ENCODE peak calls at places on chromosome 17, in seven cellular contexts. K is heart right ventricle, C is SK-N-SH, O is HCT116, W is astrocyte of the cerebellum, L is cardiac fibroblast, I is transverse colon. G is an unnamed sample.
A peak's percentile ranks its signal among the peaks of the same experiment; 100 is the strongest.

GRCh38 chr17:74442670-74443515 is 11.0 kb downstream of the GPRC5C start:
- DNase-seq in K (peak; percentile 93), C (peak; percentile 60), O (peak; percentile 89), W (no peak), L (peak; percentile 31), I (peak; percentile 91), G (no peak)

GRCh38 chr17:14471052-14471451 is 170.2 kb downstream of the HS3ST3B1 start:
- DNase-seq in K (no peak), C (no peak), O (no peak), W (no peak), L (peak; percentile 85), I (peak; percentile 11), G (peak; percentile 81)

GRCh38 chr17:3985800-3986199 is 21.6 kb upstream of the ATP2A3 start:
- DNase-seq in K (no peak), C (peak; percentile 16), O (no peak), W (no peak), L (no peak), I (no peak), G (no peak)

GRCh38 chr17:28057731-28058246 is 15.3 kb downstream of the NLK start:
- DNase-seq in K (no peak), C (no peak), O (no peak), W (no peak), L (peak; percentile 63), I (no peak), G (no peak)

GRCh38 chr17:37642706-37643105 is 540 bp downstream of the DDX52 start:
- DNase-seq in K (no peak), C (peak; percentile 19), O (no peak), W (no peak), L (peak; percentile 55), I (no peak), G (no peak)

GRCh38 chr17:1829189-1829578 is 518 bp downstream of the SMYD4 start:
- DNase-seq in K (no peak), C (no peak), O (no peak), W (no peak), L (peak; percentile 30), I (peak; percentile 38), G (no peak)

GRCh38 chr17:81390029-81390428 is 5.2 kb upstream of the BAHCC1 start:
- DNase-seq in K (no peak), C (no peak), O (no peak), W (no peak), L (no peak), I (no peak), G (no peak)

GRCh38 chr17:78957076-78957475 is 22.6 kb downstream of the LGALS3BP start:
- DNase-seq in K (no peak), C (no peak), O (no peak), W (peak; percentile 60), L (peak; percentile 57), I (no peak), G (no peak)

GRCh38 chr17:42072323-42073187 is 22.2 kb upstream of the C17orf113 start:
- DNase-seq in K (no peak), C (peak; percentile 83), O (no peak), W (no peak), L (no peak), I (no peak), G (no peak)

GRCh38 chr17:82300707-82301270 is 16.6 kb downstream of the CD7 start:
- DNase-seq in K (peak; percentile 72), C (peak; percentile 97), O (no peak), W (no peak), L (peak; percentile 45), I (peak; percentile 84), G (no peak)

GRCh38 chr17:13509561-13509960 is 92.2 kb downstream of the HS3ST3A1 start:
- DNase-seq in K (no peak), C (no peak), O (no peak), W (no peak), L (peak; percentile 39), I (no peak), G (no peak)

GRCh38 chr17:82962163-82962720 is 117.2 kb upstream of the METRNL start:
- DNase-seq in K (no peak), C (no peak), O (no peak), W (no peak), L (peak; percentile 24), I (no peak), G (no peak)

GRCh38 chr17:55324296-55324978 is 59.7 kb downstream of the HLF start:
- DNase-seq in K (no peak), C (no peak), O (no peak), W (no peak), L (no peak), I (no peak), G (no peak)
- TF ChIP-seq CTCF in K (no peak), C (no peak), O (no peak), W (no peak), L (no peak), I (no peak), G (no peak)

GRCh38 chr17:57554826-57555635 is 190.1 kb downstream of the CCDC182 start:
- DNase-seq in K (no peak), C (peak; percentile 35), O (no peak), W (no peak), L (no peak), I (no peak), G (no peak)
- H3K4me3 ChIP-seq in K (no peak overlapping the region), C (no peak overlapping the region), O (no peak overlapping the region), W (no peak overlapping the region), L (no peak overlapping the region), I (no peak overlapping the region), G (no peak overlapping the region)

DNA sequence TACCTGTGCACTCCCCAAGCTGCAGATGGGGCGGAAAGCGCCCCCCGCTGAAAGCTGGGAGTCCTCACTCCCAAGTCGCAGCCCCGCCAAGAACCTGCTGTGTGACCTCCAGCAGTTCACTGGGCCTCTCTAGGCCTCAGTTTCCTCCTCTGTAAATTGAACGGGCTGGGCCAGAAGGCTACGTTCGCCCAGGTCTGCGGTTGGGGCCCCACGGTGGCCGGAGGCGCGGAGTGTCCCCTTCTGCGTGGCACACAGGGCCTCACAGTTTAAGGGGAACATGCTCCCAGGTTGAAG is 628 bp downstream of the GALK1 start:
- DNase-seq in K (no peak), C (no peak), O (no peak), W (no peak), L (no peak), I (no peak), G (no peak)
- TF ChIP-seq CTCF in K (no peak), C (peak; percentile 66), O (no peak), W (no peak), L (no peak), I (no peak), G (no peak)

GRCh38 chr17:80191192-80191591 is 21.4 kb downstream of the CARD14 start:
- DNase-seq in K (no peak), C (no peak), O (no peak), W (no peak), L (no peak), I (no peak), G (no peak)
- H3K4me3 ChIP-seq in K (no peak overlapping the region), C (no peak overlapping the region), O (no peak overlapping the region), W (no peak overlapping the region), L (no peak overlapping the region), I (no peak overlapping the region), G (no peak overlapping the region)

GRCh38 chr17:67666710-67667109 is 51.0 kb upstream of the NOL11 start:
- DNase-seq in K (no peak), C (peak; percentile 62), O (no peak), W (no peak), L (no peak), I (no peak), G (no peak)

GRCh38 chr17:67659028-67659427 is 58.7 kb upstream of the NOL11 start:
- DNase-seq in K (no peak), C (no peak), O (no peak), W (no peak), L (no peak), I (no peak), G (no peak)

GRCh38 chr17:67666028-67666427 is 51.7 kb upstream of the NOL11 start:
- DNase-seq in K (no peak), C (no peak), O (no peak), W (no peak), L (no peak), I (no peak), G (no peak)

GRCh38 chr17:67662712-67663111 is 55.0 kb upstream of the NOL11 start:
- DNase-seq in K (no peak), C (no peak), O (no peak), W (no peak), L (no peak), I (no peak), G (no peak)

DNA sequence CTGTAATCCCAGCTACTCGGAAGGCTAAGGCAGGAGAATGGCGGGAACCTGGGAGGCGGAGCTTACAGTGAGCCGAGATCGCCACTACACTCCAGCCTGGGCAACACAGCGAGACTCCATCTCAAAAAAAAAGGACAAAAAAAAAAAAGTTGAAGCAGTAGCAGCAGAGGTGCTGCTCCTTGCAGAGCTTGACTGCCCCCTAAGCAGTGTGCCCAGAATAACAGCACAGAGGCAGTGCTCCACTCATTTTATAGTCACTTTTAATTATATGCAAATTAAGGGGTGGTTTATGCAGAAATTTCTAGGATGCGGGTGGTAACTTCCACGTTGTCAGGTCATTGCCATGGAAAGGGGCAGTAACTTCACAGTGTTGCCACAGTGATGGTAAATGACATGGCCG is 54.3 kb upstream of the NOL11 start:
- DNase-seq in K (no peak), C (no peak), O (no peak), W (no peak), L (no peak), I (no peak), G (no peak)
- TF ChIP-seq CTCF in K (no peak), C (peak; percentile 16), O (peak; percentile 8), W (no peak), L (no peak), I (no peak), G (no peak)

GRCh38 chr17:20072692-20072992 is 63.5 kb downstream of the SPECC1 start:
- DNase-seq in K (no peak), C (no peak), O (no peak), W (no peak), L (no peak), I (no peak), G (no peak)

GRCh38 chr17:20074489-20074888 is 65.3 kb downstream of the SPECC1 start:
- DNase-seq in K (no peak), C (no peak), O (no peak), W (no peak), L (no peak), I (no peak), G (no peak)

GRCh38 chr17:20073056-20073979 is 64.2 kb downstream of the SPECC1 start:
- DNase-seq in K (peak; percentile 64), C (no peak), O (no peak), W (no peak), L (peak; percentile 57), I (peak; percentile 38), G (no peak)

GRCh38 chr17:20071824-20072691 is 62.9 kb downstream of the SPECC1 start:
- DNase-seq in K (no peak), C (no peak), O (no peak), W (no peak), L (no peak), I (no peak), G (no peak)

GRCh38 chr17:20074001-20074400 is 64.8 kb downstream of the SPECC1 start:
- DNase-seq in K (no peak), C (no peak), O (no peak), W (no peak), L (no peak), I (no peak), G (no peak)
- H3K4me3 ChIP-seq in K (peak overlapping the region; percentile 45), C (no peak overlapping the region), O (no peak overlapping the region), W (no peak overlapping the region), L (no peak overlapping the region), I (no peak overlapping the region), G (no peak overlapping the region)

G was measured in HFF-Myc.